ENCODE peak calls at places on chromosome 5, in nine cellular contexts. S is BJ, E is HepG2, Z is GM23338, B is IMR-90, X is AG09309, F is AG10803, D is sigmoid colon, K is thyroid gland. R is an unnamed sample.

GRCh38 chr5:95403996-95404395 is 12.8 kb downstream of the FAM81B start:
- DNase-seq in S (no peak), E (no peak), Z (no peak), B (no peak), X (no peak), F (no peak), D (no peak), K (no peak), R (no peak)

GRCh38 chr5:96904054-96904931 is 28.0 kb downstream of the ERAP2 start:
- DNase-seq in S (no peak), E (no peak), Z (no peak), B (peak), X (no peak), F (no peak), D (no peak), K (no peak), R (no peak)

GRCh38 chr5:91929522-91929817 is 546.4 kb upstream of the ARRDC3 start:
- DNase-seq in S (no peak), E (no peak), Z (no peak), B (no peak), X (no peak), F (no peak), D (no peak), K (no peak), R (no peak)

GRCh38 chr5:150469718-150470470 is 20.4 kb upstream of the RPS14 start:
- DNase-seq in S (peak), E (no peak), Z (no peak), B (peak), X (peak), F (peak), D (no peak), K (no peak), R (no peak)

GRCh38 chr5:54013556-54014157 is 296.7 kb downstream of the ARL15 start:
- DNase-seq in S (peak), E (no peak), Z (no peak), B (peak), X (peak), F (peak), D (no peak), K (no peak), R (no peak)

GRCh38 chr5:125409496-125410351 is 663.3 kb upstream of the ZNF608 start:
- DNase-seq in S (no peak), E (no peak), Z (no peak), B (peak), X (no peak), F (no peak), D (no peak), K (peak), R (no peak)

GRCh38 chr5:107184066-107184465 is 486.7 kb downstream of the EFNA5 start:
- DNase-seq in S (no peak), E (no peak), Z (no peak), B (no peak), X (no peak), F (no peak), D (no peak), K (no peak), R (no peak)

GRCh38 chr5:84255318-84255717 is 129.4 kb downstream of the EDIL3 start:
- DNase-seq in S (no peak), E (peak), Z (peak), B (peak), X (peak), F (peak), D (no peak), K (no peak), R (no peak)

GRCh38 chr5:135032613-135033025 is 1.4 kb downstream of the PITX1 start:
- DNase-seq in S (no peak), E (no peak), Z (no peak), B (no peak), X (no peak), F (no peak), D (no peak), K (no peak), R (no peak)

GRCh38 chr5:60943624-60944023 is 1.2 kb downstream of the ERCC8 start:
- DNase-seq in S (no peak), E (no peak), Z (no peak), B (no peak), X (no peak), F (no peak), D (no peak), K (no peak), R (no peak)

DNA sequence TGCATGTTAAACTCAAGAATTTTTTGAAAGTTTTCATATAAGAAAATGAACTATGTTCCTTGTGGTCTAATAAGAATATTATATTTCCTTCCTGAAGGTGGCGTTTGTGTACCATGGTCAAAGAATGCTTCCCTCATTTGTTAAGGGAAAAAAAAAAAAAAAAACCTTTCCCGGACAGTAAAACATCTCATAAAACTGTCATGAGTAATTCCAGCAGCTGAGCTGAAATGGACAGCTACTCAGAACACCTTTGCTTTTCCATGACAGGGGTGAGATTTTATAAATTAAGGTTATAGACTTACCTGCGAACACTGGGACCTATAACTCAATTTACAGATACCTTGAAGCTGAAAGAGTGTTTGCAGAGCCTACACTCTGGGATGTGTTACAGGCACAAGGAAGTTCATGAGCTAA is 113.2 kb upstream of the RANBP3L start:
- DNase-seq in S (no peak), E (peak), Z (peak), B (peak), X (peak), F (peak), D (no peak), K (no peak), R (no peak)
- TF ChIP-seq CTCF in S (peak), E (peak), Z (no peak), B (peak), X (peak), F (peak), D (peak), K (no peak), R (no peak)

DNA sequence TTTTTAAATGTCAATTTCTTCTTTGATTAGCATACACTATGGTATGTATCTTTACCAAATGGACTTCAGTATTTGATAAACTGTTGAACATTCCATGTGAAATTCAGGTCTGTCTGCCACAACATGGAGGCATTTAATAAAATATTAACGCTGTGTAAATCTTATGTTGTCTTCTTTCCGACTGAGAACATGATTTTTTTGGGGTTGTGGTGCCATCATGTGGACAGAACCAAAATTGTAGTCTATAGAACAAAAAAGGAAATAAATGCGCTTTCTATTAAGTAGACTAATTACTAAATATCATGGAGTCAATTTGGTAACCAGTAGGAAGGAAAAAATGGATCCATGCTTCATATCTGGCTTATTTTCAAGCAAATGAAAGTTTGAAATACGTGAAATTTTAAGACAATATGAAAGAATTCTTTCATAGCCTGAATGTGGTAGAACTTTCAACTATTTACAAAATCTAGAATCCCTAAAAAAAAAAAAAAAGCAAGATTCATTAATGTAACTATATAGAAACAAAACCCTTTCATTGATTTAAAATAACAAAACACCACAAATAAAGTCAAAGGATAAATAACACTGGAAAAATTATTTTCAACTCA is 2.8 kb upstream of the PLK2 start:
- DNase-seq in S (no peak), E (peak), Z (peak), B (peak), X (no peak), F (peak), D (no peak), K (peak), R (no peak)
- TF ChIP-seq CTCF in S (peak), E (peak), Z (peak), B (peak), X (peak), F (peak), D (peak), K (peak), R (peak)

DNA sequence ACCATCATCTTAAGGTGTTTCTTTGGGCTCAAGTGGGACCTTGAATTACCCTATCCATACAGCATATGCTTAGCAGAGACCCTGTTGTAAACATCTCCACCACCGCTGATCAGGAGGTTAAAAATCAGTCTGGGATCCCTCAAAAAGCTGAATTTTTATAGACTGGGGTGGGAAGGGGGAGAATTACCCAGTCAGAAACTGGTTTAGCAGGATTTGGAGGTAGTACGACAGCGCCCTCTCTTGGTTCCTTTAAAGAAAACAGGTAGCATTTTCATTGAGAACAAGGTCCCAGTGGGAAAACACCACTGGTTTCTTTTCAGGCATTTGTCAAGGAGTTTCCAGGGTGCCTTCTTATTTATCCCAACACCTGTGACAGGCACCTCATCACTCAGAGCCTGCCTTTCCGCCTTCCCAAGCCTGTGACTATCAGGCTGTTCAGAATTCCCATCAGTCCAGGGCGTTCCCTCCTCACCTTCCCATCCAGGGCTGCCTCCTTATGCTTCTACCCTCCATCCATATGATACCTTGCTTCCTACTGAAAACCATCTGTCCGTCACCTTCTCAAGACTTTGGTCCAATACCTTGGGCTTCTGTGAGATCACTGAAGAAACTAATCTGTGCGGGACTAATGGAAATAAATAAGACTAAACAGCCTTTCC is 203.8 kb upstream of the RAI14 start:
- DNase-seq in S (no peak), E (no peak), Z (peak), B (peak), X (no peak), F (peak), D (no peak), K (no peak), R (no peak)
- TF ChIP-seq CTCF in S (peak), E (peak), Z (peak), B (peak), X (peak), F (peak), D (no peak), K (no peak), R (no peak)

GRCh38 chr5:8340261-8340660 is 471.3 kb downstream of the MTRR start:
- DNase-seq in S (no peak), E (no peak), Z (no peak), B (no peak), X (no peak), F (no peak), D (no peak), K (peak), R (no peak)

GRCh38 chr5:8341416-8341815 is 472.5 kb downstream of the MTRR start:
- DNase-seq in S (no peak), E (no peak), Z (no peak), B (no peak), X (no peak), F (no peak), D (no peak), K (no peak), R (no peak)

GRCh38 chr5:8340739-8341344 is 471.9 kb downstream of the MTRR start:
- DNase-seq in S (no peak), E (peak), Z (peak), B (peak), X (no peak), F (peak), D (no peak), K (peak), R (no peak)
- TF ChIP-seq CTCF in S (peak), E (no peak), Z (peak), B (peak), X (peak), F (peak), D (peak), K (peak), R (no peak)

GRCh38 chr5:50320131-50320749 is 120.8 kb downstream of the EMB start:
- DNase-seq in S (no peak), E (no peak), Z (no peak), B (no peak), X (no peak), F (no peak), D (no peak), K (no peak), R (no peak)
- TF ChIP-seq CTCF in S (no peak), E (no peak), Z (no peak), B (peak), X (peak), F (no peak), D (no peak), K (no peak), R (no peak)

GRCh38 chr5:11719888-11720481 is 184.3 kb downstream of the CTNND2 start:
- DNase-seq in S (no peak), E (peak), Z (peak), B (no peak), X (no peak), F (no peak), D (no peak), K (peak), R (no peak)
- TF ChIP-seq CTCF in S (no peak), E (peak), Z (peak), B (no peak), X (no peak), F (no peak), D (no peak), K (no peak), R (no peak)

GRCh38 chr5:177370488-177371119 is 12.9 kb downstream of the RGS14 start:
- DNase-seq in S (peak), E (peak), Z (peak), B (peak), X (no peak), F (peak), D (peak), K (peak), R (peak)
- TF ChIP-seq CTCF in S (peak), E (peak), Z (peak), B (peak), X (peak), F (peak), D (peak), K (peak), R (no peak)

GRCh38 chr5:73921746-73922145 is 295.8 kb downstream of the ARHGEF28 start:
- DNase-seq in S (no peak), E (no peak), Z (no peak), B (no peak), X (no peak), F (peak), D (no peak), K (no peak), R (no peak)

GRCh38 chr5:73912755-73913365 is 286.9 kb downstream of the ARHGEF28 start:
- DNase-seq in S (no peak), E (no peak), Z (no peak), B (peak), X (no peak), F (peak), D (no peak), K (no peak), R (no peak)

GRCh38 chr5:73918791-73919221 is 292.8 kb downstream of the ARHGEF28 start:
- DNase-seq in S (no peak), E (no peak), Z (no peak), B (no peak), X (no peak), F (no peak), D (no peak), K (peak), R (no peak)

GRCh38 chr5:73913971-73914370 is 288.0 kb downstream of the ARHGEF28 start:
- DNase-seq in S (no peak), E (no peak), Z (no peak), B (no peak), X (no peak), F (no peak), D (no peak), K (no peak), R (no peak)

DNA sequence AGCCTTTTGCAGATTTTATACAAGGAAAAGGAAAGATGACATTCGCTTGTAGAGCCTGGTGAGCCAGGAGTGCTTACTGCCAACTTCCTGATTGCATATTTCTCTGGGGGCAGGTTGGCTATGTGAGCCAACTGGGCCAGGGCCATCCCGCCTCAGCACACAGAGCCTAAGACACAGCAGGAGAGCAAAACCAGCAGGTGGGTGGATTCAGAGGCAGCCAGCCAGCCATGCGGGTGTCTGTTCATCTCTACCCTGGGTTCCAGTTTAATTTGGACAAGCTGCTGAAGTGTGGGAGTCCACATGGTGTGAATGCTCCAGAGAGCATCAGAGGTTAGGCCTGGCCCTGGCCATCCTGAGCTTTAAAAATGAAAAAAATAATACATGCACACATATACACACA is 291.4 kb downstream of the ARHGEF28 start:
- DNase-seq in S (no peak), E (no peak), Z (peak), B (no peak), X (no peak), F (no peak), D (no peak), K (peak), R (no peak)
- TF ChIP-seq CTCF in S (no peak), E (no peak), Z (no peak), B (no peak), X (no peak), F (no peak), D (no peak), K (no peak), R (no peak)

GRCh38 chr5:133347039-133347438 is 265.3 kb downstream of the FSTL4 start:
- DNase-seq in S (no peak), E (peak), Z (peak), B (no peak), X (no peak), F (no peak), D (no peak), K (no peak), R (no peak)
- TF ChIP-seq CTCF in S (no peak), E (peak), Z (peak), B (no peak), X (no peak), F (no peak), D (no peak), K (no peak), R (no peak)

DNA sequence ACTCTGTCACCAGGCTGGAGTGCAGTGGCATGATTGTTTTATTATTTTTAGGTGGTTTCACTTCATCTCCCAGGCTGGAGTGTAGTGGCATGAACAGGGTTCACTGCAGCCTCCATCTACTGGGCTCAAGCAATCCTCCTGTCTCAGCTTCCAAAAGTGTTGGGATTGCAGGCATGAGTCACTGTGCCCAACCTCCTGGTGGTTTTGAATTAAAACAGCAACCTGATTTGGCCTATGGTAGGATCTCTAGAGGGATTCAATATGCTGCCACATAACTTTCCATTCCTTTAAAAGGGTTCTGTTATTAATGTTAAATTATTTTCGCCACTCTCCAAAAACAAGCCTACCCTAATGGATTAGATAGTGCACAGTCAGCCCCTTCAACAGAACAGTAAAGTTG is 9.9 kb upstream of the HSPA4 start:
- DNase-seq in S (no peak), E (no peak), Z (peak), B (peak), X (no peak), F (peak), D (no peak), K (no peak), R (no peak)
- TF ChIP-seq CTCF in S (no peak), E (no peak), Z (no peak), B (peak), X (peak), F (peak), D (no peak), K (no peak), R (no peak)